ENCODE peak calls at places on chromosomes 7 and 10, in nine cellular contexts. H is occipital lobe; D is adipocyte; A is stimulated activated CD4-positive, alpha-beta T cell treated with anti-CD3 and anti-CD28 coated beads, Interleukin-2, amount 100 ng/mL, for 48 hours; P is NCI-H1105 treated with DMSO at 0.1 percent for 48 hours; B is hippocampal formation; O is vagina; M is T-helper 17 cell; I is EL. J is an unnamed sample.

GRCh38 chr7:87152897-87153641 is 816 bp downstream of the DMTF1 start:
- DNase-seq in H (peak), D (peak), A (peak), P (peak), B (no peak), O (no peak), M (no peak), I (peak), J (no peak)

GRCh38 chr7:34011711-34012110 is 106.4 kb downstream of the BMPER start:
- DNase-seq in H (no peak), D (peak), A (no peak), P (no peak), B (no peak), O (no peak), M (no peak), I (peak), J (no peak)

GRCh38 chr10:3077940-3078630 is 10.7 kb downstream of the PFKP start:
- DNase-seq in H (no peak), D (no peak), A (no peak), P (no peak), B (no peak), O (no peak), M (no peak), I (no peak), J (no peak)

GRCh38 chr10:79149662-79150443 is 81.1 kb downstream of the ZMIZ1 start:
- DNase-seq in H (no peak), D (peak), A (peak), P (no peak), B (no peak), O (no peak), M (no peak), I (peak), J (no peak)

GRCh38 chr10:132678436-132679216 is 107.3 kb downstream of the NKX6-2 start:
- DNase-seq in H (no peak), D (no peak), A (no peak), P (no peak), B (no peak), O (no peak), M (no peak), I (no peak), J (no peak)

GRCh38 chr7:21077602-21078001 is 290.9 kb upstream of the SP8 start:
- DNase-seq in H (no peak), D (no peak), A (no peak), P (no peak), B (no peak), O (no peak), M (no peak), I (no peak), J (no peak)

GRCh38 chr10:90779573-90779972 is 78.3 kb downstream of the HTR7 start:
- DNase-seq in H (no peak), D (no peak), A (no peak), P (no peak), B (no peak), O (no peak), M (no peak), I (peak), J (no peak)

GRCh38 chr7:18653381-18654155 is 158.0 kb downstream of the HDAC9 start:
- DNase-seq in H (no peak), D (peak), A (no peak), P (no peak), B (no peak), O (no peak), M (no peak), I (peak), J (no peak)